ENCODE peak calls at places on chromosomes 7 and 10, in seven cellular contexts. One of them, this sample, is unnamed.
A peak's percentile ranks its signal among the peaks of the same experiment; 100 is the strongest.

GRCh38 chr7:121544726-121545125 is 148.6 kb upstream of the FAM3C start:
- DNase-seq in ELR: peak; percentile 96
- DNase-seq in aorta: no peak
- DNase-seq in posterior cingulate gyrus: no peak
- DNase-seq in stimulated activated naive CD8-positive, alpha-beta T cell treated with anti-CD3 and anti-CD28 coated beads, Interleukin-15, amount 100 ng/mL, for 72 hours: peak; percentile 23
- DNase-seq in prostate gland: peak; percentile 18
- DNase-seq in foreskin keratinocyte: peak; percentile 95
- DNase-seq in this sample: no peak

GRCh38 chr7:29921404-29922010 is 68.1 kb downstream of the SCRN1 start:
- DNase-seq in ELR: peak; percentile 78
- DNase-seq in aorta: no peak
- DNase-seq in posterior cingulate gyrus: no peak
- DNase-seq in stimulated activated naive CD8-positive, alpha-beta T cell treated with anti-CD3 and anti-CD28 coated beads, Interleukin-15, amount 100 ng/mL, for 72 hours: peak; percentile 58
- DNase-seq in prostate gland: peak; percentile 39
- DNase-seq in foreskin keratinocyte: no peak
- DNase-seq in this sample: no peak

GRCh38 chr7:74094224-74095095 is 10.9 kb downstream of the LIMK1 start:
- DNase-seq in ELR: peak; percentile 96
- DNase-seq in aorta: peak; percentile 92
- DNase-seq in posterior cingulate gyrus: no peak
- DNase-seq in stimulated activated naive CD8-positive, alpha-beta T cell treated with anti-CD3 and anti-CD28 coated beads, Interleukin-15, amount 100 ng/mL, for 72 hours: peak; percentile 87
- DNase-seq in prostate gland: peak; percentile 42
- DNase-seq in foreskin keratinocyte: peak; percentile 62
- DNase-seq in this sample: peak; percentile 88

GRCh38 chr10:91162050-91162494 is 58.4 kb upstream of the PCGF5 start:
- DNase-seq in ELR: peak; percentile 80
- DNase-seq in aorta: no peak
- DNase-seq in posterior cingulate gyrus: no peak
- DNase-seq in stimulated activated naive CD8-positive, alpha-beta T cell treated with anti-CD3 and anti-CD28 coated beads, Interleukin-15, amount 100 ng/mL, for 72 hours: peak; percentile 34
- DNase-seq in prostate gland: no peak
- DNase-seq in foreskin keratinocyte: no peak
- DNase-seq in this sample: no peak

GRCh38 chr7:25658375-25658774 is 430.1 kb upstream of the NPVF start:
- DNase-seq in ELR: no peak
- DNase-seq in aorta: no peak
- DNase-seq in posterior cingulate gyrus: no peak
- DNase-seq in stimulated activated naive CD8-positive, alpha-beta T cell treated with anti-CD3 and anti-CD28 coated beads, Interleukin-15, amount 100 ng/mL, for 72 hours: no peak
- DNase-seq in prostate gland: no peak
- DNase-seq in foreskin keratinocyte: no peak
- DNase-seq in this sample: no peak

GRCh38 chr10:22230331-22230833 is 12.6 kb upstream of the EBLN1 start:
- DNase-seq in ELR: peak; percentile 60
- DNase-seq in aorta: no peak
- DNase-seq in posterior cingulate gyrus: no peak
- DNase-seq in stimulated activated naive CD8-positive, alpha-beta T cell treated with anti-CD3 and anti-CD28 coated beads, Interleukin-15, amount 100 ng/mL, for 72 hours: peak; percentile 46
- DNase-seq in prostate gland: peak; percentile 15
- DNase-seq in foreskin keratinocyte: no peak
- DNase-seq in this sample: no peak

GRCh38 chr10:121553455-121553854 is 44.8 kb downstream of the FGFR2 start:
- DNase-seq in ELR: no peak
- DNase-seq in aorta: no peak
- DNase-seq in posterior cingulate gyrus: no peak
- DNase-seq in stimulated activated naive CD8-positive, alpha-beta T cell treated with anti-CD3 and anti-CD28 coated beads, Interleukin-15, amount 100 ng/mL, for 72 hours: no peak
- DNase-seq in prostate gland: no peak
- DNase-seq in foreskin keratinocyte: no peak
- DNase-seq in this sample: no peak

GRCh38 chr7:81819861-81820260 is 50.0 kb upstream of the HGF start:
- DNase-seq in ELR: no peak
- DNase-seq in aorta: no peak
- DNase-seq in posterior cingulate gyrus: no peak
- DNase-seq in stimulated activated naive CD8-positive, alpha-beta T cell treated with anti-CD3 and anti-CD28 coated beads, Interleukin-15, amount 100 ng/mL, for 72 hours: no peak
- DNase-seq in prostate gland: no peak
- DNase-seq in foreskin keratinocyte: no peak
- DNase-seq in this sample: no peak

GRCh38 chr7:79055722-79056415 is 397.6 kb downstream of the MAGI2 start:
- DNase-seq in ELR: no peak
- DNase-seq in aorta: no peak
- DNase-seq in posterior cingulate gyrus: no peak
- DNase-seq in stimulated activated naive CD8-positive, alpha-beta T cell treated with anti-CD3 and anti-CD28 coated beads, Interleukin-15, amount 100 ng/mL, for 72 hours: no peak
- DNase-seq in prostate gland: peak; percentile 68
- DNase-seq in foreskin keratinocyte: peak; percentile 34
- DNase-seq in this sample: no peak

GRCh38 chr7:137001478-137001877 is 133.0 kb downstream of the CHRM2 start:
- DNase-seq in ELR: no peak
- DNase-seq in aorta: no peak
- DNase-seq in posterior cingulate gyrus: no peak
- DNase-seq in stimulated activated naive CD8-positive, alpha-beta T cell treated with anti-CD3 and anti-CD28 coated beads, Interleukin-15, amount 100 ng/mL, for 72 hours: no peak
- DNase-seq in prostate gland: no peak
- DNase-seq in foreskin keratinocyte: no peak
- DNase-seq in this sample: no peak

GRCh38 chr10:49273626-49274025 is 25.3 kb upstream of the C10orf71 start:
- DNase-seq in ELR: no peak
- DNase-seq in aorta: no peak
- DNase-seq in posterior cingulate gyrus: no peak
- DNase-seq in stimulated activated naive CD8-positive, alpha-beta T cell treated with anti-CD3 and anti-CD28 coated beads, Interleukin-15, amount 100 ng/mL, for 72 hours: no peak
- DNase-seq in prostate gland: no peak
- DNase-seq in foreskin keratinocyte: no peak
- DNase-seq in this sample: no peak

GRCh38 chr10:133336131-133337078 is at the start of gene CALY:
- DNase-seq in ELR: no peak
- DNase-seq in aorta: no peak
- DNase-seq in posterior cingulate gyrus: peak; percentile 91
- DNase-seq in stimulated activated naive CD8-positive, alpha-beta T cell treated with anti-CD3 and anti-CD28 coated beads, Interleukin-15, amount 100 ng/mL, for 72 hours: peak; percentile 77
- DNase-seq in prostate gland: no peak
- DNase-seq in foreskin keratinocyte: no peak
- DNase-seq in this sample: no peak

GRCh38 chr7:139937685-139938084 is 108.6 kb downstream of the TBXAS1 start:
- DNase-seq in ELR: no peak
- DNase-seq in aorta: no peak
- DNase-seq in posterior cingulate gyrus: no peak
- DNase-seq in stimulated activated naive CD8-positive, alpha-beta T cell treated with anti-CD3 and anti-CD28 coated beads, Interleukin-15, amount 100 ng/mL, for 72 hours: no peak
- DNase-seq in prostate gland: no peak
- DNase-seq in foreskin keratinocyte: no peak
- DNase-seq in this sample: no peak

GRCh38 chr10:116211682-116212081 is 61.3 kb downstream of the GFRA1 start:
- DNase-seq in ELR: peak; percentile 67
- DNase-seq in aorta: no peak
- DNase-seq in posterior cingulate gyrus: no peak
- DNase-seq in stimulated activated naive CD8-positive, alpha-beta T cell treated with anti-CD3 and anti-CD28 coated beads, Interleukin-15, amount 100 ng/mL, for 72 hours: no peak
- DNase-seq in prostate gland: no peak
- DNase-seq in foreskin keratinocyte: no peak
- DNase-seq in this sample: no peak

GRCh38 chr7:148997497-148997896 is 30.8 kb downstream of the PDIA4 start:
- DNase-seq in ELR: no peak
- DNase-seq in aorta: peak; percentile 66
- DNase-seq in posterior cingulate gyrus: no peak
- DNase-seq in stimulated activated naive CD8-positive, alpha-beta T cell treated with anti-CD3 and anti-CD28 coated beads, Interleukin-15, amount 100 ng/mL, for 72 hours: no peak
- DNase-seq in prostate gland: no peak
- DNase-seq in foreskin keratinocyte: no peak
- DNase-seq in this sample: no peak

GRCh38 chr7:74380720-74381119 is 73.0 kb upstream of the GTF2IRD1 start:
- DNase-seq in ELR: no peak
- DNase-seq in aorta: no peak
- DNase-seq in posterior cingulate gyrus: no peak
- DNase-seq in stimulated activated naive CD8-positive, alpha-beta T cell treated with anti-CD3 and anti-CD28 coated beads, Interleukin-15, amount 100 ng/mL, for 72 hours: no peak
- DNase-seq in prostate gland: no peak
- DNase-seq in foreskin keratinocyte: no peak
- DNase-seq in this sample: no peak

GRCh38 chr7:100248483-100248882 is 28.7 kb downstream of the PVRIG start:
- DNase-seq in ELR: no peak
- DNase-seq in aorta: no peak
- DNase-seq in posterior cingulate gyrus: no peak
- DNase-seq in stimulated activated naive CD8-positive, alpha-beta T cell treated with anti-CD3 and anti-CD28 coated beads, Interleukin-15, amount 100 ng/mL, for 72 hours: no peak
- DNase-seq in prostate gland: no peak
- DNase-seq in foreskin keratinocyte: no peak
- DNase-seq in this sample: no peak

GRCh38 chr7:151123485-151124204 is 37.4 kb downstream of the AGAP3 start:
- DNase-seq in ELR: peak; percentile 79
- DNase-seq in aorta: peak; percentile 93
- DNase-seq in posterior cingulate gyrus: peak; percentile 84
- DNase-seq in stimulated activated naive CD8-positive, alpha-beta T cell treated with anti-CD3 and anti-CD28 coated beads, Interleukin-15, amount 100 ng/mL, for 72 hours: peak; percentile 80
- DNase-seq in prostate gland: peak; percentile 91
- DNase-seq in foreskin keratinocyte: peak; percentile 41
- DNase-seq in this sample: no peak

GRCh38 chr7:98922392-98923107 is 44.2 kb downstream of the TRRAP start:
- DNase-seq in ELR: no peak
- DNase-seq in aorta: no peak
- DNase-seq in posterior cingulate gyrus: no peak
- DNase-seq in stimulated activated naive CD8-positive, alpha-beta T cell treated with anti-CD3 and anti-CD28 coated beads, Interleukin-15, amount 100 ng/mL, for 72 hours: no peak
- DNase-seq in prostate gland: peak; percentile 64
- DNase-seq in foreskin keratinocyte: no peak
- DNase-seq in this sample: no peak

GRCh38 chr7:47819054-47819920 is 129.0 kb downstream of the PKD1L1 start:
- DNase-seq in ELR: peak; percentile 82
- DNase-seq in aorta: peak; percentile 90
- DNase-seq in posterior cingulate gyrus: peak; percentile 51
- DNase-seq in stimulated activated naive CD8-positive, alpha-beta T cell treated with anti-CD3 and anti-CD28 coated beads, Interleukin-15, amount 100 ng/mL, for 72 hours: peak; percentile 44
- DNase-seq in prostate gland: peak; percentile 54
- DNase-seq in foreskin keratinocyte: no peak
- DNase-seq in this sample: no peak

GRCh38 chr7:139572704-139573395 is 49.4 kb downstream of the CLEC2L start:
- DNase-seq in ELR: no peak
- DNase-seq in aorta: peak; percentile 73
- DNase-seq in posterior cingulate gyrus: no peak
- DNase-seq in stimulated activated naive CD8-positive, alpha-beta T cell treated with anti-CD3 and anti-CD28 coated beads, Interleukin-15, amount 100 ng/mL, for 72 hours: no peak
- DNase-seq in prostate gland: no peak
- DNase-seq in foreskin keratinocyte: no peak
- DNase-seq in this sample: no peak

GRCh38 chr10:63757067-63757466 is 235.9 kb downstream of the REEP3 start:
- DNase-seq in ELR: peak; percentile 26
- DNase-seq in aorta: no peak
- DNase-seq in posterior cingulate gyrus: no peak
- DNase-seq in stimulated activated naive CD8-positive, alpha-beta T cell treated with anti-CD3 and anti-CD28 coated beads, Interleukin-15, amount 100 ng/mL, for 72 hours: no peak
- DNase-seq in prostate gland: no peak
- DNase-seq in foreskin keratinocyte: no peak
- DNase-seq in this sample: no peak

GRCh38 chr10:24806262-24806661 is 82.6 kb upstream of the ARHGAP21 start:
- DNase-seq in ELR: no peak
- DNase-seq in aorta: no peak
- DNase-seq in posterior cingulate gyrus: no peak
- DNase-seq in stimulated activated naive CD8-positive, alpha-beta T cell treated with anti-CD3 and anti-CD28 coated beads, Interleukin-15, amount 100 ng/mL, for 72 hours: no peak
- DNase-seq in prostate gland: no peak
- DNase-seq in foreskin keratinocyte: no peak
- DNase-seq in this sample: no peak

GRCh38 chr10:74620626-74621025 is 205.8 kb upstream of the KAT6B start:
- DNase-seq in ELR: no peak
- DNase-seq in aorta: no peak
- DNase-seq in posterior cingulate gyrus: no peak
- DNase-seq in stimulated activated naive CD8-positive, alpha-beta T cell treated with anti-CD3 and anti-CD28 coated beads, Interleukin-15, amount 100 ng/mL, for 72 hours: no peak
- DNase-seq in prostate gland: no peak
- DNase-seq in foreskin keratinocyte: no peak
- DNase-seq in this sample: no peak